ENCODE peak calls at places on chromosome 19, in nine cellular contexts. O is stimulated activated CD8-positive, alpha-beta memory T cell treated with anti-CD3 and anti-CD28 coated beads, Interleukin-2, amount 100 ng/mL, for 1 hour; G is CMK; B is GM20000; R is RPMI7951; P is choroid plexus epithelial cell; K is fibroblast of lung; N is K562; Y is sciatic nerve. S is an unnamed sample.

GRCh38 chr19:6092329-6093286 is 17.7 kb downstream of the RFX2 start:
- DNase-seq in O (no peak), G (no peak), B (no peak), R (peak), P (peak), K (peak), N (peak), Y (peak), S (peak)

GRCh38 chr19:4025317-4025716 is 17.8 kb downstream of the PIAS4 start:
- DNase-seq in O (no peak), G (no peak), B (no peak), R (no peak), P (no peak), K (no peak), N (no peak), Y (no peak), S (no peak)

GRCh38 chr19:1481224-1481892 is 2.3 kb upstream of the C19orf25 start:
- DNase-seq in O (no peak), G (no peak), B (no peak), R (no peak), P (no peak), K (no peak), N (no peak), Y (peak), S (no peak)

GRCh38 chr19:3661284-3662238 is 35.0 kb upstream of the CACTIN start:
- DNase-seq in O (no peak), G (no peak), B (no peak), R (no peak), P (no peak), K (no peak), N (no peak), Y (no peak), S (no peak)

GRCh38 chr19:48933382-48933932 is at the start of gene DHDH:
- DNase-seq in O (peak), G (peak), B (peak), R (peak), P (peak), K (peak), N (peak), Y (peak), S (peak)

GRCh38 chr19:13430790-13431582 is 75.3 kb downstream of the CACNA1A start:
- DNase-seq in O (peak), G (no peak), B (peak), R (peak), P (peak), K (peak), N (peak), Y (no peak), S (peak)

GRCh38 chr19:46394398-46394797 is 19.0 kb downstream of the CCDC8 start:
- DNase-seq in O (no peak), G (no peak), B (no peak), R (peak), P (no peak), K (peak), N (no peak), Y (no peak), S (no peak)

GRCh38 chr19:19185853-19186728 is 5.9 kb downstream of the BORCS8 start:
- DNase-seq in O (peak), G (peak), B (peak), R (peak), P (peak), K (peak), N (peak), Y (no peak), S (peak)

GRCh38 chr19:56918682-56919307 is 78.3 kb upstream of the PEG3 start:
- DNase-seq in O (no peak), G (no peak), B (no peak), R (no peak), P (no peak), K (no peak), N (no peak), Y (no peak), S (no peak)

GRCh38 chr19:17949956-17950309 is 17.0 kb upstream of the KCNN1 start:
- DNase-seq in O (no peak), G (no peak), B (no peak), R (no peak), P (no peak), K (no peak), N (no peak), Y (no peak), S (no peak)

GRCh38 chr19:38265213-38265861 is 964 bp downstream of the SPINT2 start:
- DNase-seq in O (no peak), G (no peak), B (no peak), R (no peak), P (peak), K (peak), N (no peak), Y (no peak), S (no peak)

GRCh38 chr19:44925114-44925891 is 10.9 kb downstream of the APOC1 start:
- DNase-seq in O (no peak), G (no peak), B (no peak), R (peak), P (peak), K (peak), N (no peak), Y (peak), S (peak)

GRCh38 chr19:10478903-10479384 is 24.2 kb downstream of the KEAP1 start:
- DNase-seq in O (peak), G (no peak), B (peak), R (peak), P (peak), K (peak), N (peak), Y (peak), S (peak)

GRCh38 chr19:4624733-4625362 is 14.5 kb upstream of the TNFAIP8L1 start:
- DNase-seq in O (no peak), G (no peak), B (no peak), R (peak), P (no peak), K (no peak), N (peak), Y (no peak), S (peak)

GRCh38 chr19:38417544-38418506 is 8.2 kb downstream of the RASGRP4 start:
- DNase-seq in O (no peak), G (peak), B (peak), R (peak), P (no peak), K (no peak), N (peak), Y (peak), S (peak)

GRCh38 chr19:4567584-4568071 is 8.1 kb upstream of the SEMA6B start:
- DNase-seq in O (peak), G (peak), B (no peak), R (no peak), P (peak), K (no peak), N (peak), Y (peak), S (peak)

GRCh38 chr19:55112781-55113569 is 4.5 kb downstream of the PPP1R12C start:
- DNase-seq in O (no peak), G (no peak), B (peak), R (no peak), P (no peak), K (no peak), N (peak), Y (no peak), S (peak)

GRCh38 chr19:50777830-50778303 is 7.6 kb downstream of the GPR32 start:
- DNase-seq in O (no peak), G (no peak), B (peak), R (peak), P (peak), K (no peak), N (no peak), Y (no peak), S (no peak)

GRCh38 chr19:31349160-31349881 is at the start of gene TSHZ3:
- DNase-seq in O (no peak), G (no peak), B (no peak), R (peak), P (peak), K (peak), N (peak), Y (peak), S (peak)

GRCh38 chr19:45632468-45633196 is 6.6 kb downstream of the EML2 start:
- DNase-seq in O (no peak), G (no peak), B (no peak), R (peak), P (peak), K (peak), N (peak), Y (peak), S (peak)

GRCh38 chr19:4034048-4035017 is 26.8 kb downstream of the PIAS4 start:
- DNase-seq in O (no peak), G (no peak), B (no peak), R (no peak), P (no peak), K (no peak), N (no peak), Y (no peak), S (no peak)

GRCh38 chr19:13231663-13232062 is 81.5 kb downstream of the IER2 start:
- DNase-seq in O (no peak), G (no peak), B (no peak), R (no peak), P (no peak), K (no peak), N (no peak), Y (no peak), S (no peak)

GRCh38 chr19:51002542-51003311 is 1.3 kb upstream of the KLK8 start:
- DNase-seq in O (no peak), G (peak), B (peak), R (peak), P (no peak), K (no peak), N (peak), Y (peak), S (peak)

GRCh38 chr19:10182847-10183246 is 11.9 kb downstream of the DNMT1 start:
- DNase-seq in O (no peak), G (no peak), B (no peak), R (no peak), P (no peak), K (no peak), N (no peak), Y (no peak), S (no peak)